ENCODE peak calls at places on chromosomes 6 and 20, in five cellular contexts. Y is neural progenitor cell, P is GM23248, E is IMR-90, M is K562. J is an unnamed sample.

GRCh38 chr6:134722996-134723871 is 226.7 kb downstream of the ALDH8A1 start:
- DNase-seq in Y (no peak), P (peak), E (peak), M (no peak), J (no peak)

GRCh38 chr6:84836366-84836765 is 72.0 kb upstream of the TBX18 start:
- DNase-seq in Y (no peak), P (no peak), E (no peak), M (no peak), J (no peak)

GRCh38 chr6:11575408-11576033 is 38.0 kb downstream of the TMEM170B start:
- DNase-seq in Y (peak), P (peak), E (peak), M (peak), J (peak)

GRCh38 chr6:41723178-41723935 is 12.1 kb downstream of the TFEB start:
- DNase-seq in Y (no peak), P (peak), E (peak), M (peak), J (peak)

GRCh38 chr6:53347921-53348435 is 772 bp downstream of the ELOVL5 start:
- DNase-seq in Y (peak), P (peak), E (peak), M (peak), J (peak)

GRCh38 chr20:49850463-49851233 is 38.0 kb downstream of the SLC9A8 start:
- DNase-seq in Y (no peak), P (no peak), E (no peak), M (no peak), J (no peak)

GRCh38 chr6:148044261-148044731 is 298.3 kb upstream of the SASH1 start:
- DNase-seq in Y (no peak), P (no peak), E (peak), M (no peak), J (no peak)

GRCh38 chr20:37615507-37616425 is 78.1 kb upstream of the CTNNBL1 start:
- DNase-seq in Y (peak), P (peak), E (no peak), M (peak), J (peak)

GRCh38 chr20:58179432-58180099 is 48.9 kb downstream of the ANKRD60 start:
- DNase-seq in Y (peak), P (peak), E (no peak), M (peak), J (peak)

GRCh38 chr20:45303586-45304463 is 2.8 kb upstream of the RBPJL start:
- DNase-seq in Y (no peak), P (no peak), E (no peak), M (no peak), J (no peak)

GRCh38 chr6:5112065-5112799 is 27.1 kb downstream of the PPP1R3G start:
- DNase-seq in Y (no peak), P (peak), E (peak), M (no peak), J (no peak)

GRCh38 chr6:22497299-22497698 is 72.1 kb upstream of the HDGFL1 start:
- DNase-seq in Y (no peak), P (no peak), E (no peak), M (no peak), J (no peak)

GRCh38 chr6:123515715-123516114 is 121.0 kb downstream of the TRDN start:
- DNase-seq in Y (no peak), P (peak), E (no peak), M (no peak), J (no peak)

GRCh38 chr20:63064310-63064709 is 57.5 kb upstream of the BHLHE23 start:
- DNase-seq in Y (no peak), P (peak), E (no peak), M (no peak), J (no peak)

GRCh38 chr6:14211596-14211961 is 94.0 kb downstream of the CD83 start:
- DNase-seq in Y (peak), P (peak), E (peak), M (peak), J (no peak)

GRCh38 chr20:1664911-1665310 is 7.3 kb upstream of the SIRPG start:
- DNase-seq in Y (no peak), P (no peak), E (no peak), M (no peak), J (no peak)

GRCh38 chr20:16927031-16927430 is 178.9 kb downstream of the OTOR start:
- DNase-seq in Y (no peak), P (peak), E (no peak), M (no peak), J (no peak)

GRCh38 chr6:156963712-156964700 is 186.8 kb downstream of the ARID1B start:
- DNase-seq in Y (no peak), P (peak), E (peak), M (no peak), J (peak)

GRCh38 chr6:113870917-113871316 is 13.8 kb downstream of the MARCKS start:
- DNase-seq in Y (no peak), P (peak), E (peak), M (no peak), J (no peak)

GRCh38 chr6:20708367-20709124 is 174.3 kb downstream of the CDKAL1 start:
- DNase-seq in Y (peak), P (no peak), E (peak), M (no peak), J (no peak)

GRCh38 chr6:157063176-157063934 is 260.0 kb downstream of the TMEM242 start:
- DNase-seq in Y (no peak), P (no peak), E (no peak), M (no peak), J (no peak)

GRCh38 chr6:91043751-91044150 is 456.9 kb upstream of the MAP3K7 start:
- DNase-seq in Y (no peak), P (no peak), E (no peak), M (no peak), J (no peak)

GRCh38 chr20:44581515-44581914 is 864 bp upstream of the PKIG start:
- DNase-seq in Y (no peak), P (no peak), E (no peak), M (no peak), J (no peak)

GRCh38 chr6:157461000-157461915 is 80.3 kb downstream of the ZDHHC14 start:
- DNase-seq in Y (peak), P (no peak), E (peak), M (peak), J (no peak)

GRCh38 chr20:42795399-42795798 is 394.3 kb downstream of the PTPRT start:
- DNase-seq in Y (no peak), P (no peak), E (no peak), M (no peak), J (no peak)

GRCh38 chr20:21251278-21251677 is 51.9 kb upstream of the XRN2 start:
- DNase-seq in Y (no peak), P (no peak), E (no peak), M (no peak), J (no peak)

GRCh38 chr6:68087399-68088133 is 547.5 kb upstream of the ADGRB3 start:
- DNase-seq in Y (no peak), P (no peak), E (no peak), M (no peak), J (peak)

GRCh38 chr6:35719407-35719829 is 17.4 kb upstream of the ARMC12 start:
- DNase-seq in Y (no peak), P (no peak), E (no peak), M (no peak), J (no peak)

GRCh38 chr6:35718911-35719381 is 17.9 kb upstream of the ARMC12 start:
- DNase-seq in Y (no peak), P (no peak), E (no peak), M (peak), J (peak)

GRCh38 chr6:35722121-35722761 is 14.6 kb upstream of the ARMC12 start:
- DNase-seq in Y (no peak), P (no peak), E (no peak), M (peak), J (no peak)

GRCh38 chr6:35718354-35718695 is 18.5 kb upstream of the ARMC12 start:
- DNase-seq in Y (no peak), P (no peak), E (no peak), M (peak), J (no peak)

DNA sequence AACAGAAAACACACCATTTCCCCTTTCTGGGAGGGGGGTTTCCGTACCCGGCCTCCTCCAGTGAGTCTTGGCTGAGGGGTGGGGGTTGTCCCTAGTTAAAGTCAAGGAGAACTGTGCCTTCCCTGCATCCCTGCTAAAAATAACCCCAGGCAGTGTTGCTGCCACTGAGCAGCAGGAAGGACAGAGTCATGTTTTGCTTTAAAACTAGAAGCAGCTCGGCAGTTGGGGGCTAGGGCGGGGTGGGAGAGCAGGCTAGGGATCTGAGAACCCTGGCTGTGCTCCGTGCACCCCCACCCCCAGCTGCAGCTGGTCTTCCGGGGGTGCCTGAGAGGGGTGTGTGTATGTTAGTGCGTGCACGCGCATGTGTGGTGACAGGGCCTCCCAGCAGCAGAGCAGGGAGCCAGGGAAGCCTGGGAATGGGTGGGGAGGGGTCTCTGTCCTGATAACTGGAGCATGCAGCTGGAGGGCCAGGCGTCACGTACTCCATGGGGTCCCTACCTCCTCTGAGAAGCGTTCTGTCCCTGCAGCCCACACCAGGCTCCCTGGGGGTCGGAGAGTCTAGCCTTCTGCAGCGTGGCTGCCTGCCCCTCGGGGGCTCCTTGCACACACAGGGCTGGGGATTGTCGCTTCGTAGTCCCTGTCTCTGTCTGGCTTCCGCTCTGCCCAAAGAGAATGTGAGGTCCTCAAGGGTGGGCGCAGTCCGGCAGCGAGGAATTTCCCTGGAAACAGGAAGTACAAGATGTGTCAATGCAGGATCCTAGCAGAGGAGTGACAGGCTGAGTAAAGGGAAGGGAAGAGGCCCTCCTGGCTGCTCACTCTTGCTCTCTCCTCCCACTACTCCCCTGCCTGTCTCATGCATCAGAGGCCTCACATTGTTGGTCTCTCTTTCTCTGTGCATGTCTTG is 16.8 kb upstream of the ARMC12 start:
- DNase-seq in Y (peak), P (no peak), E (peak), M (peak), J (peak)
- H3K27ac ChIP-seq in Y (no peak), P (no peak), E (peak), M (peak), J (peak)

DNA sequence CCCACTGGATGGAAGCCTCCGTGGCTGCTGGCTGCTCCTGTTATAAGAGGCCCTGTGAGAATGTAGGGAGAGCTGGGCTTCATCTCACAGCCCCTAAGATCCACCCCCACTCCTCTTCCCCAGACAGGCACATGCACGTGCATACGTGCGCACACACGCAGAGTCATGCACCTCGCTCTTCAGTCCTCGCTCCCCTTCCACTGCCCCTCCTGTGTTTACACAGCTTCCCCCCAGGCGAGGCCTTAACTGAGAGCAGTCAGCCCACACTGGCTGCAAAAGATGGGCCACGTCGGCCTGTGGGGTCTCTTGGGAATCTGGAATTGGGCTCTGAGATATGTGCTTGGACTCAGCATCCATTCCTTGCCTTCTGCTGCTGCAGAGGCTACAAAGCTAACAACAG is 35.2 kb upstream of the MLN start:
- DNase-seq in Y (no peak), P (no peak), E (no peak), M (no peak), J (no peak)
- H2AFZ ChIP-seq in Y (peak), P (no peak), E (peak), M (peak), J (no peak)

GRCh38 chr6:1836690-1837089 is 227.0 kb downstream of the FOXC1 start:
- DNase-seq in Y (no peak), P (no peak), E (no peak), M (no peak), J (no peak)

GRCh38 chr6:1839315-1839714 is 229.6 kb downstream of the FOXC1 start:
- DNase-seq in Y (no peak), P (no peak), E (no peak), M (no peak), J (no peak)

GRCh38 chr6:1840491-1841121 is 230.9 kb downstream of the FOXC1 start:
- DNase-seq in Y (no peak), P (no peak), E (no peak), M (no peak), J (no peak)

GRCh38 chr6:1837868-1838267 is 228.2 kb downstream of the FOXC1 start:
- DNase-seq in Y (no peak), P (no peak), E (no peak), M (no peak), J (no peak)

DNA sequence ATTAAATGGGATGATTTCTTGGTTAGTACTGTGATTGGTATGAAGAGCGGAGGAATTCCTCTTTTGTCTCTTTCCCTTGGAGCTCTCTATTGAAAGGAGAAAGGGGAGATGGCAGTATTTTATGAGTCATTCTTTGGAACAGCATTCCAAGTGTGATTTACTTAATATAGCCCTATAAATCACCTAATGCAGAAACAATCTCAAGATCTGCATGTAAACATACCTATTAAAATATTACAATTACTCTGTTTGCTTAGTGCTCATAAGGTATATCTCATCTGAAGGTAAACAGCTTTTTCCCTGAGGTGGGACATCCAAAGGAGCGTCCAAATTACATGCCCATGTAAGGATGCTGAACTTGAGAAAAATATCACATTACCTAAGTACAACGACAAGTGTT is 228.9 kb downstream of the FOXC1 start:
- DNase-seq in Y (no peak), P (peak), E (peak), M (no peak), J (no peak)
- H3K27ac ChIP-seq in Y (no peak), P (no peak), E (no peak), M (no peak), J (no peak)

GRCh38 chr6:128097019-128097418 is 196.2 kb upstream of the THEMIS start:
- DNase-seq in Y (no peak), P (no peak), E (no peak), M (no peak), J (no peak)

GRCh38 chr6:128095362-128095761 is 194.5 kb upstream of the THEMIS start:
- DNase-seq in Y (no peak), P (no peak), E (peak), M (no peak), J (no peak)

GRCh38 chr6:128098000-128098581 is 197.2 kb upstream of the THEMIS start:
- DNase-seq in Y (no peak), P (peak), E (peak), M (no peak), J (no peak)
- H2AFZ ChIP-seq in Y (no peak), P (no peak), E (no peak), M (no peak), J (no peak)

GRCh38 chr20:5974531-5974930 is 24.1 kb downstream of the MCM8 start:
- DNase-seq in Y (no peak), P (peak), E (no peak), M (no peak), J (no peak)

GRCh38 chr20:5973172-5973571 is 22.7 kb downstream of the MCM8 start:
- DNase-seq in Y (no peak), P (peak), E (peak), M (no peak), J (no peak)

GRCh38 chr20:5971203-5971602 is 20.8 kb downstream of the MCM8 start:
- DNase-seq in Y (no peak), P (no peak), E (no peak), M (no peak), J (no peak)

GRCh38 chr20:5975778-5976177 is 25.3 kb downstream of the MCM8 start:
- DNase-seq in Y (no peak), P (no peak), E (no peak), M (no peak), J (no peak)

GRCh38 chr20:5973971-5974370 is 23.5 kb downstream of the MCM8 start:
- DNase-seq in Y (no peak), P (no peak), E (no peak), M (no peak), J (no peak)
- H3K27ac ChIP-seq in Y (no peak), P (no peak), E (no peak), M (no peak), J (no peak)

DNA sequence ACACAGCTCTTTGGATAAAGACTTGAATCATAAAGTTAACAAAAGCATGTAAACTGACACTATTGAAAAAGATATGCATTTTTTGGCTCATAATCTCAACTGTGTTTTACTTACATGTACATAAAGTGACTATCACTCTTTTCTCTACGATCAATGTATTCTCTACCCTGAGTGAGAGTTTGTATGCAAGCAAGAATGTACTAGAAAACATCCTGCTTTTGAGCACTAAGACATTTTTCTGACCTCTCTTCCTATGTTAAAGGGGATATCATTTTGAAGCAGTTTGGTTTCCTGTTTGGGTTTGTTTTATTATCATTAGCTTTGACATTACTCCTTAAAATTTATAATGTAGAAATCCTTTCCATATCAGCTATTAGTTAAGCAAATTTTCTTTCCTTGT is 910.8 kb downstream of the C6orf118 start:
- DNase-seq in Y (no peak), P (no peak), E (no peak), M (no peak), J (no peak)
- H2AFZ ChIP-seq in Y (no peak), P (no peak), E (no peak), M (peak), J (no peak)

GRCh38 chr6:7590918-7591302 is 912 bp downstream of the SNRNP48 start:
- DNase-seq in Y (peak), P (peak), E (peak), M (peak), J (no peak)
- H3K27ac ChIP-seq in Y (no peak), P (peak), E (no peak), M (peak), J (no peak)

GRCh38 chr20:4721719-4722118 is at the start of gene PRND:
- DNase-seq in Y (no peak), P (no peak), E (no peak), M (no peak), J (no peak)

GRCh38 chr20:4719190-4719589 is 2.5 kb upstream of the PRND start:
- DNase-seq in Y (no peak), P (no peak), E (no peak), M (no peak), J (no peak)

GRCh38 chr20:4720121-4720976 is 1.4 kb upstream of the PRND start:
- DNase-seq in Y (peak), P (peak), E (peak), M (peak), J (peak)

GRCh38 chr20:4722571-4722970 is 862 bp downstream of the PRND start:
- DNase-seq in Y (no peak), P (no peak), E (no peak), M (no peak), J (no peak)

DNA sequence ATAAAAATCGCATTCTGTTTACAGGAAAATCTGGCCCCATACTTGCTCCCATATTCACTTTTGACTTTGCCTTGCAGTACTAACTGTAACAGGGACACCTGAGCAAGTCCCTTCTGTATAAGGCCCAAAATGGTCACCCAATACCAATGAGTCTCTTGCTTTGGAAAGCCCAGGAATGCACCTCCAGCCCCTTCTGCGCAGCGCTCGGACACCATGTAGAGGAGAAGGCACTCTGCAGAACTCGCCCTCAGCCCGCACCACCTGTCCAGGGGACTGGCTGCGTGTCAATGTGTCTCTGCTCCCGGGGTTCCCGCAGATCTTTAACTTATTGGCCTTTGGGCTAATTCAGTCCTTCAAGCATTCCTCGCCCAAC is 746 bp upstream of the PRND start:
- DNase-seq in Y (peak), P (no peak), E (no peak), M (no peak), J (no peak)
- H2AFZ ChIP-seq in Y (peak), P (peak), E (peak), M (no peak), J (peak)

DNA sequence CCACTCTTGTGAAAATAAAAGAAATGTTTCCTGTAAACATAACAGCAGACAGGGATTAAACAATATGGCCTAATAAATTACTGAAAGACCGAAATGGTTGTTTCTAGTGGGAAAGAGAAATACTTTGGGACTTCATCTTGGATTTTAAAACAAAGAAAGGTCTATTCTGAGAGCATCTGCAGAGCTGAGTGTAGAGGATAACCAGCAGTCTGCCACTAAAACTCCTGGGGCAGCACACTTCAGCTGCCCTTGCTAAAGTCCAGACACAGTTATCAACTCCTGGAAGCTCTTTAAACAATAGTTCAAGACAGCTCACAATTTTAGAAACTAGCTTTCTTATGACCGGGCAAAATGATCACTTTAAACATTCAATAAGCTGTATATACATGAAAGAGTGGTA is 38.6 kb downstream of the AKIRIN2 start:
- DNase-seq in Y (no peak), P (no peak), E (no peak), M (no peak), J (no peak)
- H3K27ac ChIP-seq in Y (no peak), P (no peak), E (peak), M (no peak), J (no peak)

GRCh38 chr6:49982046-49982445 is 12.6 kb upstream of the DEFB113 start:
- DNase-seq in Y (no peak), P (no peak), E (no peak), M (no peak), J (no peak)

GRCh38 chr6:49980898-49981297 is 11.5 kb upstream of the DEFB113 start:
- DNase-seq in Y (no peak), P (peak), E (peak), M (no peak), J (no peak)

GRCh38 chr6:49979584-49979983 is 10.2 kb upstream of the DEFB113 start:
- DNase-seq in Y (no peak), P (no peak), E (no peak), M (no peak), J (no peak)

GRCh38 chr6:49978332-49979226 is 9.2 kb upstream of the DEFB113 start:
- DNase-seq in Y (no peak), P (no peak), E (no peak), M (no peak), J (no peak)
- H2AFZ ChIP-seq in Y (no peak), P (no peak), E (no peak), M (no peak), J (no peak)

J was measured in OCI-LY7.